ENCODE peak calls at places on chromosomes 1 and 21, in seven cellular contexts. V is ecto neural progenitor cell, T is EH, R is pancreas, W is Daoy, N is fibroblast of the aortic adventitia, Y is keratinocyte. A is an unnamed sample.

GRCh38 chr1:44407430-44408180 is 2.5 kb downstream of the RNF220 start:
- DNase-seq in V (peak; percentile 68), T (no peak), R (no peak), W (peak; percentile 56), N (no peak), Y (no peak), A (peak; percentile 44)

GRCh38 chr1:12114916-12115315 is 51.8 kb downstream of the TNFRSF8 start:
- DNase-seq in V (no peak), T (no peak), R (no peak), W (no peak), N (no peak), Y (no peak), A (no peak)

GRCh38 chr1:212605441-212605976 is 3.1 kb upstream of the ATF3 start:
- DNase-seq in V (peak; percentile 59), T (peak; percentile 48), R (no peak), W (no peak), N (peak; percentile 46), Y (no peak), A (no peak)

GRCh38 chr21:45560106-45561021 is 18.1 kb upstream of the SLC19A1 start:
- DNase-seq in V (peak; percentile 44), T (no peak), R (no peak), W (no peak), N (no peak), Y (no peak), A (no peak)

GRCh38 chr1:236753554-236753953 is 41.5 kb upstream of the MTR start:
- DNase-seq in V (no peak), T (peak; percentile 58), R (no peak), W (peak; percentile 25), N (peak; percentile 19), Y (no peak), A (peak; percentile 73)

GRCh38 chr1:7224644-7225043 is 439.4 kb downstream of the CAMTA1 start:
- DNase-seq in V (no peak), T (no peak), R (no peak), W (no peak), N (no peak), Y (no peak), A (peak; percentile 22)

GRCh38 chr1:164754088-164754600 is 195.2 kb downstream of the PBX1 start:
- DNase-seq in V (no peak), T (peak; percentile 22), R (peak; percentile 44), W (no peak), N (peak; percentile 94), Y (no peak), A (no peak)

GRCh38 chr1:11918779-11919519 is 7.3 kb downstream of the KIAA2013 start:
- DNase-seq in V (no peak), T (peak; percentile 89), R (no peak), W (peak; percentile 90), N (peak; percentile 87), Y (no peak), A (no peak)

GRCh38 chr1:41578712-41579335 is 94.3 kb upstream of the EDN2 start:
- DNase-seq in V (no peak), T (peak; percentile 31), R (peak; percentile 31), W (no peak), N (peak; percentile 11), Y (no peak), A (no peak)

GRCh38 chr1:42908046-42908445 is 50.6 kb downstream of the SLC2A1 start:
- DNase-seq in V (no peak), T (no peak), R (no peak), W (no peak), N (no peak), Y (no peak), A (no peak)